ENCODE peak calls at places on chromosome 1, in six cellular contexts. B, O, A, S, E and Q are unnamed samples.

GRCh38 chr1:26391450-26391849 is 18.9 kb upstream of the ZNF683 start:
- DNase-seq in O (peak; percentile 39), S (no peak), E (peak; percentile 74), B (no peak), A (no peak), Q (no peak)

GRCh38 chr1:236066828-236067386 is 2.0 kb upstream of the NID1 start:
- DNase-seq in O (no peak), B (peak; percentile 7), S (peak; percentile 15), A (peak; percentile 46), E (no peak), Q (no peak)

GRCh38 chr1:165288301-165289120 is 68.0 kb downstream of the LMX1A start:
- DNase-seq in B (no peak), O (peak; percentile 20), A (no peak), E (no peak), S (no peak), Q (no peak)

GRCh38 chr1:182644863-182645262 is 39.5 kb downstream of the RGS8 start:
- DNase-seq in O (no peak), B (no peak), E (no peak), S (peak; percentile 13), A (no peak), Q (no peak)

GRCh38 chr1:209769171-209769904 is 13.5 kb downstream of the TRAF3IP3 start:
- DNase-seq in A (peak; percentile 32), O (no peak), E (peak; percentile 87), S (no peak), B (no peak), Q (no peak)

GRCh38 chr1:195604287-195604686 is 1004.0 kb downstream of the KCNT2 start:
- DNase-seq in E (peak; percentile 8), B (no peak), S (no peak), O (no peak), A (no peak), Q (no peak)

GRCh38 chr1:219681876-219682275 is 69.0 kb upstream of the ZC3H11B start:
- DNase-seq in E (no peak), A (no peak), O (no peak), S (no peak), B (no peak), Q (no peak)

GRCh38 chr1:6554907-6555778 is at the start of gene TAS1R1:
- DNase-seq in O (no peak), A (peak; percentile 41), E (peak; percentile 55), S (no peak), B (peak; percentile 25), Q (peak; percentile 70)

GRCh38 chr1:224168859-224169380 is 14.1 kb upstream of the DEGS1 start:
- DNase-seq in B (no peak), E (peak; percentile 64), S (no peak), O (peak; percentile 38), A (peak; percentile 53), Q (no peak)

GRCh38 chr1:36766481-36766880 is 267.8 kb downstream of the GRIK3 start:
- DNase-seq in A (no peak), E (no peak), O (no peak), S (no peak), B (no peak), Q (no peak)

GRCh38 chr1:222623458-222623857 is 5.6 kb downstream of the MIA3 start:
- DNase-seq in A (no peak), O (no peak), S (no peak), B (no peak), E (no peak), Q (no peak)